ENCODE peak calls at places on chromosomes 11 and 22, in ten cellular contexts. P, Q, L, A, G, X, D, I, H and B are unnamed samples.

GRCh38 chr22:41909290-41910049 is 5.4 kb downstream of the SHISA8 start:
- DNase-seq in H (no peak), I (no peak), P (no peak), A (no peak), D (no peak), L (no peak), X (no peak), G (no peak), Q (no peak), B (no peak)

GRCh38 chr11:2991477-2992233 is 474 bp downstream of the NAP1L4 start:
- DNase-seq in I (no peak), Q (peak), P (no peak), A (no peak), L (no peak), H (peak), D (no peak), X (no peak), G (no peak), B (peak)

GRCh38 chr11:47946682-47947575 is 33.4 kb upstream of the PTPRJ start:
- DNase-seq in Q (peak), X (peak), G (peak), I (peak), A (peak), P (peak), H (peak), L (peak), D (no peak), B (peak)

GRCh38 chr11:131441398-131441797 is 71.0 kb downstream of the NTM start:
- DNase-seq in P (no peak), A (no peak), X (no peak), Q (no peak), I (no peak), G (no peak), D (no peak), L (no peak), H (no peak), B (no peak)

GRCh38 chr11:118008271-118008903 is 22.2 kb downstream of the IL10RA start:
- DNase-seq in A (no peak), P (no peak), L (no peak), H (peak), X (peak), G (no peak), I (no peak), Q (no peak), D (no peak), B (no peak)

GRCh38 chr11:3905080-3905953 is 49.9 kb downstream of the STIM1 start:
- DNase-seq in X (no peak), Q (no peak), D (no peak), I (no peak), H (no peak), P (no peak), G (peak), L (peak), A (peak), B (no peak)

GRCh38 chr11:79092791-79093313 is 348.0 kb downstream of the TENM4 start:
- DNase-seq in H (no peak), G (no peak), P (peak), D (no peak), Q (peak), L (no peak), A (peak), I (no peak), X (no peak), B (peak)

GRCh38 chr11:35147273-35147672 is 8.3 kb downstream of the CD44 start:
- DNase-seq in P (no peak), X (no peak), L (no peak), I (no peak), G (no peak), Q (no peak), H (no peak), A (no peak), D (no peak), B (no peak)

GRCh38 chr11:75174781-75175370 is 24.0 kb downstream of the SLCO2B1 start:
- DNase-seq in G (no peak), P (peak), A (no peak), I (no peak), Q (no peak), H (no peak), L (no peak), D (no peak), X (no peak), B (no peak)

DNA sequence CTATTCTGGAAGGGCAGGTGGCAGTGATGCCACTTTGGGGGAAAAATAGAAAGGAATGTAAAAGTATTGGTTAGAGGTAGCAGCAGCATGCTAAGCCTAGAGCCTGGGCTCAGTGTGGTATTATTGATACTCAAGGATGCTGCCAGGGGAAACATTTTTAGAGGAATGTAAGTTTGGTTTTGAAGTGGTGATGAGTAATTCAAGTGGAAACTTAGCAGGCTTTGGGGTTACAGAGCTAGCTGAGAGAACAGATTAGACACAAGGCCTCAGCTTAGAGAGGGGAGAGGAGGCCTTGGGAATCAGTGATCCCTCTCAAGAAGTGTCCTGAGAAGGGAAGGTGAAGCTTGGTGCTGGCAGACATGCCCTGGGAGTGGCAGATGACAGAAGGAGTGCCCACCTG is 32.9 kb upstream of the DDI1 start:
- DNase-seq in X (no peak), P (no peak), Q (no peak), A (no peak), H (no peak), I (no peak), D (no peak), L (no peak), G (no peak), B (no peak)
- TF ChIP-seq POLR2A in X (no peak), P (no peak), Q (no peak), A (no peak), H (no peak), I (no peak), D (no peak), L (no peak), G (no peak), B (no peak)

DNA sequence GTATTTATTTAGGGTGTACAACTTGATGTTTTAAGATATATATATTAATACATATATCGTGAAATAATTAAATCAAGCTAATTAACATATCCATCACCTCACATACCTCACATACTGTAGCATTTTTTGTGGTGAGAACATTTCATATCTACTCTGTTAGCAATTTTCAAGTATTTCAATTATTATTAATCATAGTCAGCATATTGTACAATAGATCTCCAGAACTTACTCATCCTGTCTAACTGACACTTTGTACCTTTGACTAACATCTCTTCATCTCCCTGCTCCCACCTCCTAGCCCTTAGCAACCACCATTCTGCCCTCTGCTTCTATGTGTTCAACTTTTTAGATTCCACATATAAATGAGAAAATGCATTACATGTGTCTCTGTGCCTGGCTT is 108.4 kb downstream of the BARX2 start:
- DNase-seq in Q (no peak), G (no peak), P (no peak), A (no peak), I (no peak), L (no peak), X (no peak), D (no peak), H (no peak), B (no peak)
- TF ChIP-seq POLR2AphosphoS5 in Q (no peak), G (no peak), P (no peak), A (no peak), I (no peak), L (no peak), X (no peak), D (no peak), H (no peak), B (no peak)

DNA sequence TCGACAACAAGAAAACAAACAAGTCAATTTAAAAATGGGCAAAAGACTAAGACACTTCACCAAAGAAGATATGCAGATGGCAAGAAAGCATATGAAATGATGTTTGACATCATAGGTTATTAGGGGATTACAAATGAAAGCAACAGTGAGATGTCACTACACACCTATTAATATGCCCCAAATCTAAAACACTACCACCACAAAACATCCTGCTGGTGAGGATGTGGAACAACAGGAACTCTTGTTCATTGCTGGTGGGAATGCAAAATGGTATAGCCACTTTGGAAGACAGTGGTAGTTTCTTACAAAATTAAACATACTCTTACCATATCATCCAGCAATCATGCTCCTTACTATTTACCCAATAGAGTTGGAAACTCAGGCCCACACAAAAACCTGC is 29.0 kb downstream of the PRRG4 start:
- DNase-seq in X (no peak), G (no peak), H (no peak), A (no peak), I (no peak), P (no peak), Q (no peak), L (no peak), D (no peak), B (no peak)
- TF ChIP-seq CTCF in X (no peak), G (no peak), H (no peak), A (no peak), I (no peak), P (no peak), Q (no peak), L (no peak), D (no peak), B (no peak)

GRCh38 chr11:114314096-114314495 is 17.9 kb downstream of the NNMT start:
- DNase-seq in G (no peak), Q (no peak), P (no peak), D (no peak), I (no peak), X (no peak), L (no peak), A (no peak), H (peak), B (no peak)

GRCh38 chr11:114318361-114318760 is 22.2 kb downstream of the NNMT start:
- DNase-seq in X (no peak), P (no peak), L (no peak), I (no peak), H (no peak), G (no peak), D (no peak), Q (peak), A (no peak), B (no peak)

GRCh38 chr11:114316980-114317675 is 20.9 kb downstream of the NNMT start:
- DNase-seq in A (no peak), G (no peak), D (no peak), X (no peak), P (peak), L (no peak), H (no peak), I (no peak), Q (no peak), B (no peak)

GRCh38 chr11:114317738-114318137 is 21.5 kb downstream of the NNMT start:
- DNase-seq in A (peak), Q (peak), L (no peak), G (no peak), D (no peak), P (no peak), H (peak), X (no peak), I (no peak), B (no peak)

DNA sequence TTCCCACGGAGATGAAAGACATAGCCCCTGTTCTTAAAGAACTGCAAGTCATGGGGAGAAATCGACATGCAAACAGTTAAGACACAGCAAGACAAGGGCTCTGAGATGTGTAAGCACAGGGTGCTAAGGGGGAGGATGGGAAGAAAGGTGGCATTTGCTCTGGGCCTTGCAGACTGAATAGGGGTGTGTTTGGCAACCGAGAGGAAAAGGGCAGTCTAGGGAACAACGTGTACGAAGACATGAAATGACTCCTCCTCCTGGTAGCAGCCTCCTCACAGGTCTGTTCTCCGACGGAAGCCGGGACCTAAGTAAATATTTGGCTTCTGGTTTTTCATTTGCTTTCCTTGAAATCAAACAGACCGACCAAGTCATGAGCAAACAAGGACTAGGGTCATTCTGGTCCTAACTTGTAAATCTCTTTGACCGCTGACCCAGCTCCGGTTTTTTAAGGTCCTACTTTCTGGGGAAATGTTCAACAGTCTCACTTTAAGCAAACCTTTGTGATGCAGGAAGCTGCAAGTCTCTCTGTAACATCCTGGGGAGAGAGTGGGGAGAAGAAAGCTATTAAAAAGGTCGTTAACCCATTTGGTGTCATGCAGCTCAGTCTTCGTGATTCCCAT is 19.7 kb downstream of the NNMT start:
- DNase-seq in Q (peak), I (no peak), D (no peak), X (no peak), P (no peak), A (no peak), L (peak), G (peak), H (peak), B (peak)
- TF ChIP-seq POLR2A in Q (no peak), I (no peak), D (no peak), X (no peak), P (no peak), A (no peak), L (no peak), G (no peak), H (no peak), B (no peak)

GRCh38 chr11:637593-638507 is 781 bp downstream of the DRD4 start:
- DNase-seq in A (no peak), X (no peak), G (no peak), P (no peak), D (no peak), H (no peak), I (no peak), L (no peak), Q (no peak), B (no peak)
- TF ChIP-seq POLR2AphosphoS5 in A (no peak), X (no peak), G (no peak), P (no peak), D (no peak), H (no peak), I (no peak), L (no peak), Q (no peak), B (no peak)